ENCODE peak calls at places on chromosomes 7 and 10, in seven cellular contexts. One of them, this sample, is unnamed.

GRCh38 chr10:88913803-88914202 is 33.8 kb downstream of the STAMBPL1 start:
- DNase-seq in body of pancreas: no peak
- DNase-seq in NB4: no peak
- DNase-seq in right lobe of liver: no peak
- DNase-seq in uterus: no peak
- DNase-seq in lower leg skin: no peak
- DNase-seq in spleen: no peak
- DNase-seq in this sample: no peak

GRCh38 chr7:81882086-81882485 is 112.2 kb upstream of the HGF start:
- DNase-seq in body of pancreas: no peak
- DNase-seq in NB4: no peak
- DNase-seq in right lobe of liver: no peak
- DNase-seq in uterus: no peak
- DNase-seq in lower leg skin: no peak
- DNase-seq in spleen: no peak
- DNase-seq in this sample: no peak

GRCh38 chr7:39845011-39845410 is 105.0 kb upstream of the CDK13 start:
- DNase-seq in body of pancreas: no peak
- DNase-seq in NB4: no peak
- DNase-seq in right lobe of liver: no peak
- DNase-seq in uterus: no peak
- DNase-seq in lower leg skin: no peak
- DNase-seq in spleen: no peak
- DNase-seq in this sample: no peak

GRCh38 chr10:117140525-117140902 is 2.4 kb upstream of the VAX1 start:
- DNase-seq in body of pancreas: no peak
- DNase-seq in NB4: no peak
- DNase-seq in right lobe of liver: no peak
- DNase-seq in uterus: no peak
- DNase-seq in lower leg skin: no peak
- DNase-seq in spleen: no peak
- DNase-seq in this sample: no peak

GRCh38 chr7:139614886-139615285 is 91.4 kb downstream of the CLEC2L start:
- DNase-seq in body of pancreas: no peak
- DNase-seq in NB4: no peak
- DNase-seq in right lobe of liver: no peak
- DNase-seq in uterus: no peak
- DNase-seq in lower leg skin: no peak
- DNase-seq in spleen: no peak
- DNase-seq in this sample: no peak

GRCh38 chr10:32379314-32379949 is 32.5 kb upstream of the EPC1 start:
- DNase-seq in body of pancreas: no peak
- DNase-seq in NB4: peak
- DNase-seq in right lobe of liver: no peak
- DNase-seq in uterus: no peak
- DNase-seq in lower leg skin: no peak
- DNase-seq in spleen: no peak
- DNase-seq in this sample: peak

GRCh38 chr10:119595134-119595714 is 1.5 kb downstream of the TIAL1 start:
- DNase-seq in body of pancreas: no peak
- DNase-seq in NB4: no peak
- DNase-seq in right lobe of liver: no peak
- DNase-seq in uterus: no peak
- DNase-seq in lower leg skin: no peak
- DNase-seq in spleen: no peak
- DNase-seq in this sample: peak

GRCh38 chr10:75396861-75397570 is 4.5 kb downstream of the ZNF503 start:
- DNase-seq in body of pancreas: peak
- DNase-seq in NB4: no peak
- DNase-seq in right lobe of liver: no peak
- DNase-seq in uterus: peak
- DNase-seq in lower leg skin: no peak
- DNase-seq in spleen: no peak
- DNase-seq in this sample: no peak

GRCh38 chr10:44857363-44858016 is 53.6 kb upstream of the TMEM72 start:
- DNase-seq in body of pancreas: peak
- DNase-seq in NB4: peak
- DNase-seq in right lobe of liver: peak
- DNase-seq in uterus: peak
- DNase-seq in lower leg skin: peak
- DNase-seq in spleen: peak
- DNase-seq in this sample: peak

GRCh38 chr7:87144173-87144657 is 8.0 kb upstream of the DMTF1 start:
- DNase-seq in body of pancreas: no peak
- DNase-seq in NB4: no peak
- DNase-seq in right lobe of liver: no peak
- DNase-seq in uterus: no peak
- DNase-seq in lower leg skin: no peak
- DNase-seq in spleen: no peak
- DNase-seq in this sample: no peak

GRCh38 chr10:71684356-71685173 is 35.0 kb downstream of the C10orf105 start:
- DNase-seq in body of pancreas: no peak
- DNase-seq in NB4: peak
- DNase-seq in right lobe of liver: no peak
- DNase-seq in uterus: no peak
- DNase-seq in lower leg skin: no peak
- DNase-seq in spleen: no peak
- DNase-seq in this sample: peak

GRCh38 chr7:82317257-82317721 is 126.3 kb downstream of the CACNA2D1 start:
- DNase-seq in body of pancreas: no peak
- DNase-seq in NB4: no peak
- DNase-seq in right lobe of liver: no peak
- DNase-seq in uterus: no peak
- DNase-seq in lower leg skin: no peak
- DNase-seq in spleen: no peak
- DNase-seq in this sample: no peak

GRCh38 chr7:1675036-1675671 is 5.1 kb downstream of the ELFN1 start:
- DNase-seq in body of pancreas: peak
- DNase-seq in NB4: no peak
- DNase-seq in right lobe of liver: peak
- DNase-seq in uterus: peak
- DNase-seq in lower leg skin: no peak
- DNase-seq in spleen: no peak
- DNase-seq in this sample: no peak

GRCh38 chr7:51297986-51298385 is 18.6 kb downstream of the COBL start:
- DNase-seq in body of pancreas: no peak
- DNase-seq in NB4: no peak
- DNase-seq in right lobe of liver: no peak
- DNase-seq in uterus: no peak
- DNase-seq in lower leg skin: no peak
- DNase-seq in spleen: no peak
- DNase-seq in this sample: no peak

GRCh38 chr7:112199035-112199655 is 7.1 kb downstream of the DOCK4 start:
- DNase-seq in body of pancreas: no peak
- DNase-seq in NB4: peak
- DNase-seq in right lobe of liver: no peak
- DNase-seq in uterus: no peak
- DNase-seq in lower leg skin: no peak
- DNase-seq in spleen: no peak
- DNase-seq in this sample: no peak

GRCh38 chr10:47444047-47444446 is 39.9 kb downstream of the ANXA8 start:
- DNase-seq in body of pancreas: no peak
- DNase-seq in NB4: no peak
- DNase-seq in right lobe of liver: no peak
- DNase-seq in uterus: no peak
- DNase-seq in lower leg skin: no peak
- DNase-seq in spleen: no peak
- DNase-seq in this sample: no peak

GRCh38 chr10:28838908-28839307 is 161.6 kb downstream of the BAMBI start:
- DNase-seq in body of pancreas: no peak
- DNase-seq in NB4: no peak
- DNase-seq in right lobe of liver: no peak
- DNase-seq in uterus: no peak
- DNase-seq in lower leg skin: no peak
- DNase-seq in spleen: no peak
- DNase-seq in this sample: peak

GRCh38 chr7:87336136-87336535 is 9.3 kb upstream of the CROT start:
- DNase-seq in body of pancreas: no peak
- DNase-seq in NB4: no peak
- DNase-seq in right lobe of liver: no peak
- DNase-seq in uterus: no peak
- DNase-seq in lower leg skin: no peak
- DNase-seq in spleen: no peak
- DNase-seq in this sample: no peak

GRCh38 chr7:71612892-71613291 is 480.9 kb downstream of the GALNT17 start:
- DNase-seq in body of pancreas: no peak
- DNase-seq in NB4: no peak
- DNase-seq in right lobe of liver: no peak
- DNase-seq in uterus: peak
- DNase-seq in lower leg skin: no peak
- DNase-seq in spleen: no peak
- DNase-seq in this sample: no peak

GRCh38 chr10:82267960-82268359 is 393.0 kb downstream of the NRG3 start:
- DNase-seq in body of pancreas: no peak
- DNase-seq in NB4: no peak
- DNase-seq in right lobe of liver: no peak
- DNase-seq in uterus: no peak
- DNase-seq in lower leg skin: no peak
- DNase-seq in spleen: no peak
- DNase-seq in this sample: no peak

GRCh38 chr7:133081119-133081604 is 728 bp downstream of the CHCHD3 start:
- DNase-seq in body of pancreas: no peak
- DNase-seq in NB4: peak
- DNase-seq in right lobe of liver: peak
- DNase-seq in uterus: no peak
- DNase-seq in lower leg skin: peak
- DNase-seq in spleen: no peak
- DNase-seq in this sample: peak

GRCh38 chr7:106781828-106782544 is 83.1 kb upstream of the PIK3CG start:
- DNase-seq in body of pancreas: no peak
- DNase-seq in NB4: no peak
- DNase-seq in right lobe of liver: no peak
- DNase-seq in uterus: no peak
- DNase-seq in lower leg skin: no peak
- DNase-seq in spleen: no peak
- DNase-seq in this sample: no peak
- TF ChIP-seq POLR2A in body of pancreas: no peak
- TF ChIP-seq POLR2A in NB4: no peak
- TF ChIP-seq POLR2A in right lobe of liver: no peak
- TF ChIP-seq POLR2A in uterus: no peak
- TF ChIP-seq POLR2A in lower leg skin: no peak
- TF ChIP-seq POLR2A in spleen: no peak
- TF ChIP-seq POLR2A in this sample: no peak

GRCh38 chr7:34066968-34067367 is 161.6 kb downstream of the BMPER start:
- DNase-seq in body of pancreas: no peak
- DNase-seq in NB4: no peak
- DNase-seq in right lobe of liver: no peak
- DNase-seq in uterus: no peak
- DNase-seq in lower leg skin: no peak
- DNase-seq in spleen: no peak
- DNase-seq in this sample: no peak
- TF ChIP-seq POLR2A in body of pancreas: no peak
- TF ChIP-seq POLR2A in NB4: no peak
- TF ChIP-seq POLR2A in right lobe of liver: no peak
- TF ChIP-seq POLR2A in uterus: no peak
- TF ChIP-seq POLR2A in lower leg skin: no peak
- TF ChIP-seq POLR2A in spleen: no peak
- TF ChIP-seq POLR2A in this sample: no peak

DNA sequence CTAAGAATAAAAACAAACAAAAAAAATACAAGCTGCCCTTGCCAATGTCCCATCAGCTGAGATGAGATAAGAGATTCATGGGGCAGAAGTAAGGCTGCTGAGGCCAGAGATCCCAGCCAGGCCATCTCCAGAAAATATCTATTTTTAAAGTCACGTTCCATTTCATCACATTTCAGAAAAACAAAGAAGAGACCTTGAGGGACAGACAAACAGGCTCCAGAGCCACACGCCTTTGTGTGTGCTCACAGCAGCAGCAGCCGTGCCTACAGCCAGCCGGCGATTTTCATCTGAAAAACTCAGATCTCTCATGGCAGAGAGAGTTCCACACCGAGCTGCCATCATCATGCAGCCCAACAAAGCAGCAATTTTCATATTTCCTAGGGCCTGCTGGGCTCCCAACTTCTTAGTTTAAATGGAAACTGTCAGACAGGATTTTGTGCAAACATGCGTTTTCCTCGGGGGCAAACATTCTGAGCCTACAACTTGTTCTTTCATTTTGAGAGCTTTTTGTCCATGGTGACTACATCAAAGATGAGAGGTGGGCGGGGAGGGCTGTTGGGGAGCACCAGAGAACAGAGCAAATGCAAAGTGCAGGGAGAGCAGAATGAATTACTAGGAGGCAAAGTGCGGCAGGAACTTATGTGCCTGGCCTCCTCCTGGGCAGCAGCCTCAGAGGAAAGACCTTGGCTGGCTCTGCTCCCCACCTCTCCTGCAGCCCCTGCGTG is 38.8 kb downstream of the DLG5 start:
- DNase-seq in body of pancreas: no peak
- DNase-seq in NB4: no peak
- DNase-seq in right lobe of liver: no peak
- DNase-seq in uterus: no peak
- DNase-seq in lower leg skin: peak
- DNase-seq in spleen: no peak
- DNase-seq in this sample: peak
- TF ChIP-seq POLR2A in body of pancreas: no peak
- TF ChIP-seq POLR2A in NB4: no peak
- TF ChIP-seq POLR2A in right lobe of liver: no peak
- TF ChIP-seq POLR2A in uterus: no peak
- TF ChIP-seq POLR2A in lower leg skin: no peak
- TF ChIP-seq POLR2A in spleen: no peak
- TF ChIP-seq POLR2A in this sample: no peak

GRCh38 chr10:124622866-124623536 is 121.2 kb downstream of the FAM53B start:
- DNase-seq in body of pancreas: no peak
- DNase-seq in NB4: no peak
- DNase-seq in right lobe of liver: no peak
- DNase-seq in uterus: no peak
- DNase-seq in lower leg skin: no peak
- DNase-seq in spleen: no peak
- DNase-seq in this sample: no peak

GRCh38 chr10:124624006-124624405 is 120.2 kb downstream of the FAM53B start:
- DNase-seq in body of pancreas: no peak
- DNase-seq in NB4: no peak
- DNase-seq in right lobe of liver: no peak
- DNase-seq in uterus: no peak
- DNase-seq in lower leg skin: no peak
- DNase-seq in spleen: no peak
- DNase-seq in this sample: no peak

GRCh38 chr10:124619802-124620490 is 124.2 kb downstream of the FAM53B start:
- DNase-seq in body of pancreas: no peak
- DNase-seq in NB4: peak
- DNase-seq in right lobe of liver: no peak
- DNase-seq in uterus: no peak
- DNase-seq in lower leg skin: no peak
- DNase-seq in spleen: no peak
- DNase-seq in this sample: no peak

GRCh38 chr10:124621637-124622036 is 122.5 kb downstream of the FAM53B start:
- DNase-seq in body of pancreas: no peak
- DNase-seq in NB4: no peak
- DNase-seq in right lobe of liver: no peak
- DNase-seq in uterus: no peak
- DNase-seq in lower leg skin: no peak
- DNase-seq in spleen: no peak
- DNase-seq in this sample: no peak

GRCh38 chr10:124622158-124622557 is 122.0 kb downstream of the FAM53B start:
- DNase-seq in body of pancreas: no peak
- DNase-seq in NB4: no peak
- DNase-seq in right lobe of liver: no peak
- DNase-seq in uterus: no peak
- DNase-seq in lower leg skin: no peak
- DNase-seq in spleen: no peak
- DNase-seq in this sample: no peak
- TF ChIP-seq POLR2A in body of pancreas: no peak
- TF ChIP-seq POLR2A in NB4: no peak
- TF ChIP-seq POLR2A in right lobe of liver: no peak
- TF ChIP-seq POLR2A in uterus: no peak
- TF ChIP-seq POLR2A in lower leg skin: no peak
- TF ChIP-seq POLR2A in spleen: no peak
- TF ChIP-seq POLR2A in this sample: no peak